ENCODE peak calls at places on chromosomes 3 and 15, in four cellular contexts. K is A549, U is NB4, J is heart right ventricle. M is an unnamed sample.

GRCh38 chr3:74267583-74268184 is 346.8 kb downstream of the CNTN3 start:
- DNase-seq in K (peak; percentile 51), U (peak; percentile 61), J (peak; percentile 15), M (peak; percentile 81)

GRCh38 chr15:51082246-51082645 is 12.5 kb downstream of the TNFAIP8L3 start:
- DNase-seq in K (no peak), U (no peak), J (no peak), M (no peak)

GRCh38 chr3:194089357-194090177 is 46.4 kb upstream of the HES1 start:
- DNase-seq in K (peak; percentile 94), U (peak; percentile 99), J (peak; percentile 38), M (peak; percentile 87)

GRCh38 chr3:50490438-50490970 is 12.9 kb downstream of the CACNA2D2 start:
- DNase-seq in K (no peak), U (no peak), J (no peak), M (no peak)

GRCh38 chr3:184472723-184473419 is 88.7 kb upstream of the EPHB3 start:
- DNase-seq in K (no peak), U (peak; percentile 19), J (peak; percentile 50), M (no peak)

GRCh38 chr3:66582721-66583141 is 81.9 kb upstream of the LRIG1 start:
- DNase-seq in K (no peak), U (peak; percentile 56), J (no peak), M (no peak)

GRCh38 chr3:169195672-169196071 is 467.8 kb downstream of the MECOM start:
- DNase-seq in K (no peak), U (no peak), J (no peak), M (no peak)

GRCh38 chr3:177591371-177591770 is 394.1 kb upstream of the TBL1XR1 start:
- DNase-seq in K (no peak), U (peak; percentile 38), J (no peak), M (no peak)

GRCh38 chr15:78125267-78125666 is 6.0 kb downstream of the CIB2 start:
- DNase-seq in K (no peak), U (no peak), J (no peak), M (no peak)

DNA sequence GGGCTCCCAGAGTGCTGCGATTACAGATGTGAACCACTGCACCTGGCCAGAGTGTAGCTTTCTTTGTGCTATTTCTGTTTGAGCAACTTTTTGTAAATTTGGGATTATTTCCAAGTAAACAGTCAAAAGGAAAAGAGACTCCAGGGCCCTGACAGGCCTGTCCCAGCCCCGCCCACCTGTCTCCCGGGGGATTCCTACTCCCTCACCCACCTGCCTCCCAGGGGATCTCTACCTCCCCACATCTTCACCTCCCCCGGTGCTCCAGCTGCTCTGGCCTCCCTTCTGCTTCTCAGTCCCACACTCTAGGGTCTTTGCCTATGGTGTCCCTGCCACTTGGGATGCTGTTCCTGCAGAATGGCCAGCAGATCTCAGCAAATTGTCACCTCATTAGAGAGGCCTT is 7.0 kb downstream of the RHCG start:
- DNase-seq in K (no peak), U (no peak), J (no peak), M (no peak)
- H3K4me3 ChIP-seq in K (no peak overlapping the region), U (no peak overlapping the region), J (no peak overlapping the region), M (no peak overlapping the region)

GRCh38 chr15:28271697-28272250 is 50.2 kb downstream of the HERC2 start:
- DNase-seq in K (no peak), U (no peak), J (no peak), M (no peak)
- H3K4me3 ChIP-seq in K (no peak overlapping the region), U (no peak overlapping the region), J (no peak overlapping the region), M (no peak overlapping the region)

GRCh38 chr15:92818658-92819311 is 81.3 kb upstream of the CHD2 start:
- DNase-seq in K (no peak), U (no peak), J (no peak), M (no peak)
- H3K4me3 ChIP-seq in K (peak overlapping the region; percentile 37), U (no peak overlapping the region), J (no peak overlapping the region), M (no peak overlapping the region)

DNA sequence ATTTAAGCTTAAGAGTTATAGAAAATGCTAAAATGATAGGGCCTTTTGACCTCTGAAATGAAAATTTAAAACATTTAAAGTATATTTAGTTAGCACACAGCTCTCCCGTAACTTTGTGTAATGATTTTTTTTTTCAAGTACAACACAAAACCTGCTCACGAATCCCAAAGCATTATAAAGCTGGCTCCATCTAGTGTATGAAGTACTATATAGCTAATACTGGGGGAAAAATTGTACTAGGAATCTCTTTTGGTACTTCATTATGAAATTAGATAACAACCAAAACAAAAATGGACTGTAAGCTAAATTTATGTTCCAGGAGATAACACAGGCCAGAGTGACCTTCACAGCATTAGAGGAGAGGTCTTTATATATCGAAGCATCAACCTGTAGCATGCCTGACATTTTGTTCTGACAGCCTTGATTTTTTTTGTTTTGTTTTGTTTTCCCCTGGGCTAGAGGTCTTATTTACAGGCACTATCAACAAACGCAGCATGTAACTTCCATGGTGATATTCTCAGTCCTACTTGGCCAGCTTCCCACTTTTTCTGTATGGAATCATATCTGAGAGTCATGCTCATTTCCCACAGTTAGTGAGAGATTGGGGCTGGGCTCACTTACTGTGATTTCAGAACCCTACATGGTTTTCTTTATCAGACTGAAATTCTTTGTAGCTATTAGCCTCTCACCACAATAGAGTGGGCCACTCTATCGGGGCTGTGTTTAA is 116.3 kb downstream of the MITF start:
- DNase-seq in K (peak; percentile 53), U (peak; percentile 2), J (no peak), M (peak; percentile 41)
- H3K4me3 ChIP-seq in K (no peak overlapping the region), U (no peak overlapping the region), J (no peak overlapping the region), M (no peak overlapping the region)